ENCODE peak calls at places on chromosomes 12 and 14, in eight cellular contexts. J is mammary epithelial cell, X is tibial nerve, S is left ventricle myocardium inferior, B is coronary artery, Z is A549, K is breast epithelium, W is right atrium auricular region. M is an unnamed sample.

GRCh38 chr12:24078318-24078765 is 128.9 kb upstream of the SOX5 start:
- DNase-seq in J (no peak), X (no peak), S (no peak), B (no peak), Z (no peak), K (no peak), W (no peak), M (no peak)

GRCh38 chr14:55333785-55334485 is 62.7 kb downstream of the FBXO34 start:
- DNase-seq in J (peak), X (no peak), S (no peak), B (no peak), Z (no peak), K (no peak), W (no peak), M (no peak)

GRCh38 chr12:26803552-26803951 is 29.4 kb downstream of the ITPR2 start:
- DNase-seq in J (peak), X (no peak), S (no peak), B (no peak), Z (peak), K (no peak), W (no peak), M (no peak)

GRCh38 chr12:45969084-45969483 is 21.3 kb downstream of the SCAF11 start:
- DNase-seq in J (no peak), X (no peak), S (no peak), B (no peak), Z (no peak), K (no peak), W (no peak), M (no peak)

GRCh38 chr14:69685217-69685616 is 73.8 kb downstream of the SUSD6 start:
- DNase-seq in J (peak), X (no peak), S (no peak), B (no peak), Z (no peak), K (no peak), W (no peak), M (no peak)

GRCh38 chr14:21526672-21527319 is 650 bp upstream of the SALL2 start:
- DNase-seq in J (no peak), X (no peak), S (no peak), B (no peak), Z (no peak), K (no peak), W (no peak), M (no peak)

GRCh38 chr12:54017845-54018607 is 9.2 kb downstream of the HOXC8 start:
- DNase-seq in J (peak), X (peak), S (peak), B (no peak), Z (peak), K (peak), W (no peak), M (peak)

GRCh38 chr14:101876539-101876938 is 87.8 kb upstream of the DYNC1H1 start:
- DNase-seq in J (no peak), X (peak), S (peak), B (no peak), Z (no peak), K (no peak), W (peak), M (peak)

GRCh38 chr12:53313996-53314395 is 7.4 kb downstream of the AAAS start:
- DNase-seq in J (no peak), X (no peak), S (no peak), B (no peak), Z (no peak), K (no peak), W (no peak), M (no peak)

GRCh38 chr14:74941676-74942097 is 13.7 kb downstream of the PGF start:
- DNase-seq in J (no peak), X (no peak), S (peak), B (no peak), Z (no peak), K (no peak), W (peak), M (peak)

GRCh38 chr14:84760506-84760905 is 769.4 kb upstream of the FLRT2 start:
- DNase-seq in J (no peak), X (no peak), S (no peak), B (no peak), Z (no peak), K (no peak), W (no peak), M (no peak)

GRCh38 chr14:77108753-77109152 is 10.7 kb downstream of the CIPC start:
- DNase-seq in J (no peak), X (no peak), S (no peak), B (no peak), Z (no peak), K (no peak), W (no peak), M (no peak)

GRCh38 chr14:68248481-68249255 is 429.1 kb downstream of the RAD51B start:
- DNase-seq in J (peak), X (no peak), S (no peak), B (peak), Z (peak), K (no peak), W (peak), M (peak)

GRCh38 chr14:61965030-61965745 is 203.0 kb downstream of the SNAPC1 start:
- DNase-seq in J (peak), X (no peak), S (no peak), B (no peak), Z (peak), K (no peak), W (no peak), M (no peak)

GRCh38 chr14:100900837-100901390 is 2.6 kb downstream of the RTL1 start:
- DNase-seq in J (no peak), X (no peak), S (no peak), B (no peak), Z (peak), K (peak), W (peak), M (no peak)

GRCh38 chr14:91755560-91755959 is 23.7 kb upstream of the CATSPERB start:
- DNase-seq in J (peak), X (no peak), S (no peak), B (no peak), Z (peak), K (no peak), W (no peak), M (no peak)

GRCh38 chr12:65944637-65945036 is 120.4 kb downstream of the HMGA2 start:
- DNase-seq in J (no peak), X (no peak), S (no peak), B (no peak), Z (no peak), K (no peak), W (no peak), M (no peak)

GRCh38 chr12:54352022-54352531 is 12.2 kb downstream of the GPR84 start:
- DNase-seq in J (no peak), X (no peak), S (peak), B (no peak), Z (no peak), K (no peak), W (no peak), M (peak)

GRCh38 chr12:10968765-10969456 is 17.8 kb downstream of the TAS2R50 start:
- DNase-seq in J (peak), X (peak), S (peak), B (peak), Z (no peak), K (no peak), W (peak), M (no peak)

GRCh38 chr12:10701843-10702242 is 21.3 kb downstream of the YBX3 start:
- DNase-seq in J (no peak), X (no peak), S (no peak), B (no peak), Z (no peak), K (no peak), W (no peak), M (no peak)

GRCh38 chr12:54207539-54208267 is 18.9 kb upstream of the SMUG1 start:
- DNase-seq in J (peak), X (peak), S (peak), B (no peak), Z (peak), K (peak), W (peak), M (peak)

GRCh38 chr12:54749191-54749818 is 101.1 kb upstream of the DCD start:
- DNase-seq in J (peak), X (peak), S (no peak), B (no peak), Z (peak), K (no peak), W (no peak), M (no peak)

GRCh38 chr14:32468955-32469354 is 139.9 kb downstream of the AKAP6 start:
- DNase-seq in J (peak), X (peak), S (no peak), B (no peak), Z (peak), K (no peak), W (no peak), M (no peak)

GRCh38 chr12:6891637-6892036 is 13.0 kb upstream of the LRRC23 start:
- DNase-seq in J (no peak), X (no peak), S (no peak), B (no peak), Z (no peak), K (no peak), W (no peak), M (no peak)

GRCh38 chr14:102473559-102473958 is 36.0 kb downstream of the ANKRD9 start:
- DNase-seq in J (no peak), X (no peak), S (no peak), B (no peak), Z (no peak), K (no peak), W (no peak), M (no peak)

GRCh38 chr12:13223176-13223806 is 26.8 kb downstream of the EMP1 start:
- DNase-seq in J (peak), X (no peak), S (no peak), B (no peak), Z (peak), K (no peak), W (peak), M (no peak)

GRCh38 chr12:114166360-114166759 is 200.2 kb upstream of the RBM19 start:
- DNase-seq in J (no peak), X (no peak), S (no peak), B (no peak), Z (peak), K (no peak), W (peak), M (no peak)

GRCh38 chr14:61346221-61346620 is 24.8 kb downstream of the PRKCH start:
- DNase-seq in J (peak), X (no peak), S (no peak), B (no peak), Z (no peak), K (no peak), W (no peak), M (no peak)

GRCh38 chr12:75985566-75985965 is 46.0 kb downstream of the PHLDA1 start:
- DNase-seq in J (no peak), X (no peak), S (no peak), B (no peak), Z (no peak), K (no peak), W (no peak), M (no peak)

GRCh38 chr14:99519347-99519881 is 38.2 kb downstream of the CCNK start:
- DNase-seq in J (no peak), X (no peak), S (no peak), B (no peak), Z (no peak), K (no peak), W (no peak), M (no peak)

GRCh38 chr14:102218688-102219087 is 79.0 kb downstream of the WDR20 start:
- DNase-seq in J (no peak), X (no peak), S (no peak), B (no peak), Z (no peak), K (no peak), W (no peak), M (no peak)

GRCh38 chr12:113684053-113684907 is 212.6 kb upstream of the LHX5 start:
- DNase-seq in J (no peak), X (no peak), S (no peak), B (no peak), Z (no peak), K (no peak), W (no peak), M (no peak)

GRCh38 chr14:73824536-73824935 is 27.1 kb upstream of the PTGR2 start:
- DNase-seq in J (no peak), X (no peak), S (no peak), B (no peak), Z (no peak), K (no peak), W (no peak), M (no peak)

GRCh38 chr12:25698782-25699181 is 145.7 kb upstream of the LMNTD1 start:
- DNase-seq in J (peak), X (no peak), S (no peak), B (no peak), Z (no peak), K (no peak), W (no peak), M (no peak)

GRCh38 chr12:95858451-95859343 is at the start of gene SNRPF:
- DNase-seq in J (peak), X (peak), S (peak), B (peak), Z (peak), K (peak), W (peak), M (peak)

GRCh38 chr14:36520601-36521525 is 831 bp upstream of the NKX2-1 start:
- DNase-seq in J (peak), X (no peak), S (no peak), B (no peak), Z (peak), K (no peak), W (no peak), M (no peak)

GRCh38 chr12:55745361-55746146 is 2.6 kb downstream of the GDF11 start:
- DNase-seq in J (no peak), X (no peak), S (peak), B (no peak), Z (no peak), K (no peak), W (no peak), M (no peak)

GRCh38 chr14:22955702-22956575 is 951 bp downstream of the HAUS4 start:
- DNase-seq in J (peak), X (no peak), S (no peak), B (no peak), Z (no peak), K (no peak), W (no peak), M (no peak)

GRCh38 chr12:29200586-29200985 is 51.5 kb downstream of the FAR2 start:
- DNase-seq in J (no peak), X (no peak), S (no peak), B (no peak), Z (no peak), K (no peak), W (no peak), M (no peak)

GRCh38 chr14:103871596-103872480 is 24.5 kb upstream of the PPP1R13B start:
- DNase-seq in J (no peak), X (no peak), S (peak), B (no peak), Z (no peak), K (no peak), W (no peak), M (peak)

GRCh38 chr14:103870144-103870876 is 22.9 kb upstream of the PPP1R13B start:
- DNase-seq in J (no peak), X (no peak), S (no peak), B (no peak), Z (no peak), K (no peak), W (no peak), M (no peak)

GRCh38 chr14:103870891-103871595 is 23.7 kb upstream of the PPP1R13B start:
- DNase-seq in J (no peak), X (no peak), S (no peak), B (no peak), Z (no peak), K (no peak), W (no peak), M (no peak)

GRCh38 chr14:103875010-103875409 is 27.6 kb upstream of the PPP1R13B start:
- DNase-seq in J (no peak), X (no peak), S (no peak), B (no peak), Z (no peak), K (no peak), W (no peak), M (no peak)

GRCh38 chr14:103872492-103873113 is 25.2 kb upstream of the PPP1R13B start:
- DNase-seq in J (no peak), X (no peak), S (no peak), B (no peak), Z (no peak), K (no peak), W (no peak), M (no peak)
- H3K4me3 ChIP-seq in J (peak), X (no peak), S (peak), B (peak), Z (peak), K (peak), W (peak), M (peak)

DNA sequence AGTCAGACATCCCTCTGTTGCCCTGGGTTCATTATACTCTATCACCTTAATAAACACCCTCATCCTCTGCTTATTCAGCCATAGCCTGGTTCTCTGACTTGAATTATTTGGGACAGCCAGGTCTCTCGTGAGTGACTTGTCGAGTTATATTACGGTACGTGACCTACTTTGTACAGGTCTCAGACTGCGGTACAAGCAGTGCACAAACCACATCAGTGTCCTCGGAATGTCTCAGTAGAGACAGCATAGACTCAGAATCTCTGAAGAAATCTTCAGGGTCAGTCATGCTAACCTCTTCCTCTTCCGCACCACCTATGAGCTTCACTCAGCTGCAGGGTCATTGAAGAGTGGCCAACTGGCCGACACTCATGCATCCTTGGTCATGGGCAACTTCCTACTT is 860.8 kb downstream of the BCL11B start:
- DNase-seq in J (no peak), X (no peak), S (no peak), B (no peak), Z (no peak), K (no peak), W (no peak), M (no peak)
- H3K27ac ChIP-seq in J (no peak), X (no peak), S (no peak), B (no peak), Z (no peak), K (no peak), W (no peak), M (no peak)

GRCh38 chr14:51922624-51923023 is 62.2 kb downstream of the GNG2 start:
- DNase-seq in J (peak), X (peak), S (no peak), B (no peak), Z (no peak), K (no peak), W (no peak), M (no peak)
- H3K4me3 ChIP-seq in J (no peak), X (no peak), S (no peak), B (no peak), Z (no peak), K (no peak), W (no peak), M (no peak)

GRCh38 chr14:89339579-89339978 is 77.5 kb downstream of the FOXN3 start:
- DNase-seq in J (no peak), X (no peak), S (no peak), B (no peak), Z (no peak), K (no peak), W (no peak), M (no peak)
- H3K27ac ChIP-seq in J (no peak), X (peak), S (peak), B (no peak), Z (no peak), K (peak), W (peak), M (peak)

DNA sequence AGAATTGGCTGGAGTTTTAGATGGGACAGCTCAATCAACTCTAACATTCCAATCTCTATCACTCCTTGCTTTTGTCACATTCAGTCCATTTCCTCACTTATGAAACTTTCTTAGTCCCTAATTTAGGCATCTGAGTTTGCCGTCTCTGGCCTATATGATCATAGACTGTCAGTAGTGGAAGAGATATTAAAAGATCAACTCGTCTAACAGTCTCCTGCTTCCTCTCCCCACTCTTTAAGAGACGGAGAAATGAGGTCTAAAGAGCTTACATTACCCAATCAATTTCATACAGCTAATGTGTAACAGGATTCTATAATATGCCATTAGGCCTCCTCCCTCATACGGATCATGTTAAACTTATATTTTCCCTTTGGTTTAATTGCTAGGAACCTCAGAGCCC is 6.6 kb upstream of the ATP23 start:
- DNase-seq in J (no peak), X (no peak), S (no peak), B (no peak), Z (no peak), K (no peak), W (no peak), M (no peak)
- H3K4me3 ChIP-seq in J (no peak), X (no peak), S (no peak), B (no peak), Z (no peak), K (no peak), W (no peak), M (no peak)

DNA sequence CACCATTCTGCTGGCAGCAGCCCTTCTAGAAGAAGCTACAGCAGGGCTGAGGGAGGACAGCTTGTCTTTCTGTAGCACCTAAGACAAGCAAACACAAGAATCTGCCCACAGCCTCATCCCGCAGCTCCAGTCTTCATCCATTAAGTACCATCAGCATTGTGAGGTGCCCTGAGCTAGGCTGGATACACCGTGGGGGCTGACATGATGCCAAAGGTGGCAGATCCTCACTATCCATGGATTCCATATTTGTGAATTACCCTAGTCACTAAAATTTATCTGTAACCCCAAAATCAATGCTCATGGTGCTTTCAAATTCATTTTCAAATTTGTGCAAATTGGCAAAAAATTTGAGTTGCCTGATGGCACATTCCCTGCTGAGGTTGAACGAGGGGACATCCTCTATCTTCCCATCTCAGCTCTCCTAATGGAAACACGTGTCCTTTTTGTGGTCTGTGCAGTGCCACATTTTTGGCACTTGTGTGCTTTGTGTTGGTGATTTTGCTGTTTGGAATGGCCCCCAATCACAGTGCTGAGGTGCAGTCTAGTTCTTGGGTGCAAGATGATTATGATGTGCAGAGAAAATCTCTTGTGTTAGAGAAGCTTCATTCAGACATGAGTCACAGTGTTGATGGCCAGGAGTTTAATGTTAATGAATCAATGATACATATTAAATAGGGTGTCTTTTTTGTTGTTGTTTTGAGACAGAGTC is 7.0 kb downstream of the PITPNM2 start:
- DNase-seq in J (no peak), X (no peak), S (no peak), B (peak), Z (no peak), K (no peak), W (no peak), M (no peak)
- H3K27ac ChIP-seq in J (no peak), X (peak), S (peak), B (peak), Z (peak), K (peak), W (peak), M (no peak)

GRCh38 chr14:94864421-94865195 is 94.7 kb upstream of the GSC start:
- DNase-seq in J (no peak), X (no peak), S (no peak), B (no peak), Z (no peak), K (no peak), W (no peak), M (no peak)
- H3K4me3 ChIP-seq in J (no peak), X (no peak), S (no peak), B (peak), Z (no peak), K (no peak), W (no peak), M (no peak)

GRCh38 chr14:34436118-34436905 is 25.7 kb downstream of the SPTSSA start:
- DNase-seq in J (peak), X (no peak), S (no peak), B (no peak), Z (no peak), K (no peak), W (no peak), M (no peak)
- H3K27ac ChIP-seq in J (no peak), X (no peak), S (no peak), B (no peak), Z (peak), K (no peak), W (no peak), M (no peak)

DNA sequence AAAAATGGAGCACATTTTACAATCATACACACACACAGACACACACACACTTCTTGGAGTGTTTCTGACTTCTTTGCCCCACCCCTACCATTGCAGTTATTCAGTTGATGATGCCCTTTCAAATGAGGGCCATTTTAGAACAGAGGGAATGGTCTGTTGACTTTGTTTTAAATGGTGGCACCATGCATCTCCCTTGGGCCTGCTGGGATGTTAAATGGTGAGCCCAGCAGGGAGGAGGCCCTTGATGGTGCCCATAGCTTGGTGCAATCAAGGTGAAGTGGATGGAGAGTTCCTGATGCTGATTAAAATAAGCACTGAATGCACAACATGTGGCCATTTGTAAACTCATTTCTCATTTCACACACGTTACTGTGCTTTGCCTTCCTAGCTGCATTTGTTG is 13.3 kb downstream of the C12orf75 start:
- DNase-seq in J (no peak), X (no peak), S (no peak), B (no peak), Z (no peak), K (no peak), W (no peak), M (no peak)
- H3K4me3 ChIP-seq in J (no peak), X (no peak), S (no peak), B (no peak), Z (no peak), K (no peak), W (no peak), M (no peak)